ENCODE peak calls at places on chromosomes 16 and 17, in nine cellular contexts. One of them, this sample, is unnamed.

GRCh38 chr17:47404875-47405274 is 81.1 kb downstream of the EFCAB13 start:
- DNase-seq in thoracic aorta: no peak
- DNase-seq in AG10803: no peak
- DNase-seq in pancreas: no peak
- DNase-seq in GM23338: no peak
- DNase-seq in HFF-Myc: no peak
- DNase-seq in GM12864: no peak
- DNase-seq in colonic mucosa: no peak
- DNase-seq in A673: no peak
- DNase-seq in this sample: no peak

GRCh38 chr16:46691720-46692119 is 2.3 kb downstream of the ORC6 start:
- DNase-seq in GM12864: no peak
- DNase-seq in AG10803: peak
- DNase-seq in thoracic aorta: no peak
- DNase-seq in pancreas: no peak
- DNase-seq in HFF-Myc: no peak
- DNase-seq in A673: no peak
- DNase-seq in colonic mucosa: no peak
- DNase-seq in GM23338: no peak
- DNase-seq in this sample: no peak

GRCh38 chr17:50466371-50467113 is 2.1 kb downstream of the CHAD start:
- DNase-seq in AG10803: no peak
- DNase-seq in A673: no peak
- DNase-seq in GM12864: no peak
- DNase-seq in colonic mucosa: peak
- DNase-seq in GM23338: no peak
- DNase-seq in pancreas: no peak
- DNase-seq in HFF-Myc: no peak
- DNase-seq in thoracic aorta: no peak
- DNase-seq in this sample: no peak

GRCh38 chr16:27241658-27242057 is 26.9 kb downstream of the NSMCE1 start:
- DNase-seq in GM12864: no peak
- DNase-seq in AG10803: no peak
- DNase-seq in pancreas: no peak
- DNase-seq in A673: no peak
- DNase-seq in GM23338: no peak
- DNase-seq in thoracic aorta: no peak
- DNase-seq in HFF-Myc: no peak
- DNase-seq in colonic mucosa: no peak
- DNase-seq in this sample: no peak

GRCh38 chr17:81831957-81832607 is 1.0 kb downstream of the MCRIP1 start:
- DNase-seq in GM12864: no peak
- DNase-seq in HFF-Myc: no peak
- DNase-seq in GM23338: no peak
- DNase-seq in A673: peak
- DNase-seq in colonic mucosa: no peak
- DNase-seq in AG10803: peak
- DNase-seq in thoracic aorta: no peak
- DNase-seq in pancreas: no peak
- DNase-seq in this sample: no peak

GRCh38 chr16:66731101-66731500 is 20.3 kb downstream of the DYNC1LI2 start:
- DNase-seq in pancreas: no peak
- DNase-seq in A673: no peak
- DNase-seq in GM12864: no peak
- DNase-seq in HFF-Myc: no peak
- DNase-seq in GM23338: no peak
- DNase-seq in colonic mucosa: no peak
- DNase-seq in thoracic aorta: no peak
- DNase-seq in AG10803: no peak
- DNase-seq in this sample: no peak

GRCh38 chr17:39794249-39794970 is 56.7 kb downstream of the GRB7 start:
- DNase-seq in GM23338: no peak
- DNase-seq in AG10803: no peak
- DNase-seq in thoracic aorta: no peak
- DNase-seq in colonic mucosa: no peak
- DNase-seq in pancreas: no peak
- DNase-seq in HFF-Myc: no peak
- DNase-seq in A673: no peak
- DNase-seq in GM12864: peak
- DNase-seq in this sample: no peak

GRCh38 chr17:57357392-57357784 is 101.1 kb downstream of the MSI2 start:
- DNase-seq in GM23338: no peak
- DNase-seq in thoracic aorta: no peak
- DNase-seq in A673: no peak
- DNase-seq in colonic mucosa: no peak
- DNase-seq in pancreas: peak
- DNase-seq in GM12864: no peak
- DNase-seq in AG10803: no peak
- DNase-seq in HFF-Myc: no peak
- DNase-seq in this sample: no peak

GRCh38 chr17:50203589-50204345 is 2.3 kb upstream of the COL1A1 start:
- DNase-seq in colonic mucosa: no peak
- DNase-seq in HFF-Myc: peak
- DNase-seq in GM23338: no peak
- DNase-seq in GM12864: no peak
- DNase-seq in A673: no peak
- DNase-seq in pancreas: no peak
- DNase-seq in thoracic aorta: no peak
- DNase-seq in AG10803: peak
- DNase-seq in this sample: no peak

GRCh38 chr17:78134899-78135385 is 4.4 kb downstream of the TMC8 start:
- DNase-seq in GM23338: no peak
- DNase-seq in pancreas: no peak
- DNase-seq in A673: no peak
- DNase-seq in GM12864: no peak
- DNase-seq in AG10803: no peak
- DNase-seq in thoracic aorta: no peak
- DNase-seq in colonic mucosa: no peak
- DNase-seq in HFF-Myc: no peak
- DNase-seq in this sample: no peak

GRCh38 chr16:67967956-67968439 is 439 bp downstream of the SLC12A4 start:
- DNase-seq in pancreas: no peak
- DNase-seq in HFF-Myc: no peak
- DNase-seq in AG10803: peak
- DNase-seq in colonic mucosa: no peak
- DNase-seq in GM12864: no peak
- DNase-seq in A673: peak
- DNase-seq in GM23338: peak
- DNase-seq in thoracic aorta: no peak
- DNase-seq in this sample: no peak

GRCh38 chr17:15124746-15125145 is 140.4 kb downstream of the PMP22 start:
- DNase-seq in HFF-Myc: no peak
- DNase-seq in A673: no peak
- DNase-seq in GM12864: no peak
- DNase-seq in colonic mucosa: no peak
- DNase-seq in pancreas: no peak
- DNase-seq in GM23338: no peak
- DNase-seq in AG10803: peak
- DNase-seq in thoracic aorta: no peak
- DNase-seq in this sample: no peak

GRCh38 chr17:60230358-60230757 is 80.6 kb downstream of the CA4 start:
- DNase-seq in pancreas: no peak
- DNase-seq in GM23338: no peak
- DNase-seq in A673: no peak
- DNase-seq in AG10803: peak
- DNase-seq in GM12864: no peak
- DNase-seq in colonic mucosa: no peak
- DNase-seq in HFF-Myc: no peak
- DNase-seq in thoracic aorta: no peak
- DNase-seq in this sample: no peak

GRCh38 chr16:31129568-31130335 is 5.8 kb downstream of the PRSS8 start:
- DNase-seq in GM23338: no peak
- DNase-seq in colonic mucosa: no peak
- DNase-seq in pancreas: no peak
- DNase-seq in HFF-Myc: no peak
- DNase-seq in A673: no peak
- DNase-seq in AG10803: no peak
- DNase-seq in thoracic aorta: no peak
- DNase-seq in GM12864: no peak
- DNase-seq in this sample: no peak

GRCh38 chr17:61635913-61636432 is 45.0 kb upstream of the NACA2 start:
- DNase-seq in AG10803: peak
- DNase-seq in colonic mucosa: peak
- DNase-seq in pancreas: peak
- DNase-seq in HFF-Myc: peak
- DNase-seq in GM12864: peak
- DNase-seq in thoracic aorta: no peak
- DNase-seq in GM23338: peak
- DNase-seq in A673: peak
- DNase-seq in this sample: peak
- TF ChIP-seq CTCF in AG10803: peak
- TF ChIP-seq CTCF in colonic mucosa: peak
- TF ChIP-seq CTCF in pancreas: peak
- TF ChIP-seq CTCF in HFF-Myc: peak
- TF ChIP-seq CTCF in GM12864: peak
- TF ChIP-seq CTCF in thoracic aorta: no peak
- TF ChIP-seq CTCF in GM23338: peak
- TF ChIP-seq CTCF in A673: peak
- TF ChIP-seq CTCF in this sample: peak

GRCh38 chr16:85823328-85823920 is 23.9 kb downstream of the COX4I1 start:
- DNase-seq in pancreas: no peak
- DNase-seq in GM12864: no peak
- DNase-seq in GM23338: no peak
- DNase-seq in colonic mucosa: no peak
- DNase-seq in thoracic aorta: no peak
- DNase-seq in A673: no peak
- DNase-seq in AG10803: no peak
- DNase-seq in HFF-Myc: no peak
- DNase-seq in this sample: no peak

GRCh38 chr16:85828166-85828565 is 28.7 kb downstream of the COX4I1 start:
- DNase-seq in A673: no peak
- DNase-seq in thoracic aorta: no peak
- DNase-seq in AG10803: no peak
- DNase-seq in colonic mucosa: no peak
- DNase-seq in HFF-Myc: no peak
- DNase-seq in pancreas: no peak
- DNase-seq in GM23338: no peak
- DNase-seq in GM12864: no peak
- DNase-seq in this sample: no peak

GRCh38 chr16:85824161-85825135 is 25.0 kb downstream of the COX4I1 start:
- DNase-seq in HFF-Myc: no peak
- DNase-seq in A673: no peak
- DNase-seq in thoracic aorta: no peak
- DNase-seq in AG10803: no peak
- DNase-seq in GM23338: no peak
- DNase-seq in GM12864: no peak
- DNase-seq in pancreas: no peak
- DNase-seq in colonic mucosa: no peak
- DNase-seq in this sample: no peak

GRCh38 chr16:85826686-85827247 is 27.3 kb downstream of the COX4I1 start:
- DNase-seq in AG10803: no peak
- DNase-seq in thoracic aorta: no peak
- DNase-seq in A673: no peak
- DNase-seq in HFF-Myc: no peak
- DNase-seq in colonic mucosa: no peak
- DNase-seq in GM23338: no peak
- DNase-seq in pancreas: no peak
- DNase-seq in GM12864: no peak
- DNase-seq in this sample: no peak

DNA sequence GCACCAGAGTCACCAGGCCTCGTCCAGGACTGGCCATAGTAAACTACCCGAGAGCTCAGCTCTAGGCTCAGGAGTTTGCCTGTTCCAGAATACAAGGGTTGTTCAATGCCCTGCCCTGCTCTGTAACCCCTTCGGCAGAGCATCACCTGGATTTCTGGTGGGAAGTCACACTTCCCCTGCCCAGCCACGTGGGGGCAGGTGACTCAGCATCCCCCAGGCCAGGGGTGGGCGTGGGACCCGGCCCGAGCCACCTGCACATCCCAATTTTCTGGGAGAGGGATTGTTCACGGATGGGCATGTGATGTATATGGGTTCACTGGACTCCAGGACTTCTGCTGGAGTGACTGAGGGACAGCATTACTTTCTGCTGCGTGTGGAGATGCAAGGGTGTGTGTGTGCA is 25.8 kb downstream of the COX4I1 start:
- DNase-seq in A673: no peak
- DNase-seq in GM12864: no peak
- DNase-seq in AG10803: no peak
- DNase-seq in colonic mucosa: no peak
- DNase-seq in GM23338: peak
- DNase-seq in pancreas: no peak
- DNase-seq in thoracic aorta: no peak
- DNase-seq in HFF-Myc: no peak
- DNase-seq in this sample: no peak
- TF ChIP-seq CTCF in A673: peak
- TF ChIP-seq CTCF in GM12864: peak
- TF ChIP-seq CTCF in AG10803: no peak
- TF ChIP-seq CTCF in colonic mucosa: no peak
- TF ChIP-seq CTCF in GM23338: peak
- TF ChIP-seq CTCF in pancreas: no peak
- TF ChIP-seq CTCF in thoracic aorta: no peak
- TF ChIP-seq CTCF in HFF-Myc: no peak
- TF ChIP-seq CTCF in this sample: no peak

GRCh38 chr17:73841431-73842060 is 197.3 kb upstream of the SDK2 start:
- DNase-seq in GM12864: no peak
- DNase-seq in AG10803: no peak
- DNase-seq in HFF-Myc: no peak
- DNase-seq in colonic mucosa: no peak
- DNase-seq in pancreas: no peak
- DNase-seq in thoracic aorta: no peak
- DNase-seq in GM23338: peak
- DNase-seq in A673: peak
- DNase-seq in this sample: no peak
- TF ChIP-seq CTCF in GM12864: peak
- TF ChIP-seq CTCF in AG10803: peak
- TF ChIP-seq CTCF in HFF-Myc: peak
- TF ChIP-seq CTCF in colonic mucosa: peak
- TF ChIP-seq CTCF in pancreas: no peak
- TF ChIP-seq CTCF in thoracic aorta: no peak
- TF ChIP-seq CTCF in GM23338: peak
- TF ChIP-seq CTCF in A673: peak
- TF ChIP-seq CTCF in this sample: peak

GRCh38 chr16:58518083-58518979 is 3.0 kb downstream of the SETD6 start:
- DNase-seq in AG10803: no peak
- DNase-seq in thoracic aorta: no peak
- DNase-seq in pancreas: no peak
- DNase-seq in A673: no peak
- DNase-seq in GM12864: no peak
- DNase-seq in GM23338: no peak
- DNase-seq in HFF-Myc: no peak
- DNase-seq in colonic mucosa: no peak
- DNase-seq in this sample: no peak

GRCh38 chr16:58513874-58514273 is 1.4 kb upstream of the SETD6 start:
- DNase-seq in AG10803: no peak
- DNase-seq in thoracic aorta: no peak
- DNase-seq in colonic mucosa: no peak
- DNase-seq in GM12864: no peak
- DNase-seq in GM23338: no peak
- DNase-seq in A673: no peak
- DNase-seq in HFF-Myc: no peak
- DNase-seq in pancreas: no peak
- DNase-seq in this sample: no peak

GRCh38 chr16:58515125-58515870 is at the start of gene SETD6:
- DNase-seq in colonic mucosa: peak
- DNase-seq in A673: peak
- DNase-seq in AG10803: peak
- DNase-seq in GM23338: peak
- DNase-seq in HFF-Myc: peak
- DNase-seq in thoracic aorta: peak
- DNase-seq in GM12864: peak
- DNase-seq in pancreas: peak
- DNase-seq in this sample: peak

GRCh38 chr16:58516768-58517107 is 1.4 kb downstream of the SETD6 start:
- DNase-seq in A673: no peak
- DNase-seq in thoracic aorta: no peak
- DNase-seq in HFF-Myc: no peak
- DNase-seq in GM23338: no peak
- DNase-seq in GM12864: no peak
- DNase-seq in AG10803: no peak
- DNase-seq in pancreas: no peak
- DNase-seq in colonic mucosa: no peak
- DNase-seq in this sample: no peak

GRCh38 chr16:58515871-58516767 is 802 bp downstream of the SETD6 start:
- DNase-seq in colonic mucosa: peak
- DNase-seq in GM23338: peak
- DNase-seq in thoracic aorta: no peak
- DNase-seq in GM12864: no peak
- DNase-seq in pancreas: peak
- DNase-seq in A673: peak
- DNase-seq in HFF-Myc: no peak
- DNase-seq in AG10803: no peak
- DNase-seq in this sample: no peak
- TF ChIP-seq CTCF in colonic mucosa: no peak
- TF ChIP-seq CTCF in GM23338: no peak
- TF ChIP-seq CTCF in thoracic aorta: no peak
- TF ChIP-seq CTCF in GM12864: no peak
- TF ChIP-seq CTCF in pancreas: no peak
- TF ChIP-seq CTCF in A673: no peak
- TF ChIP-seq CTCF in HFF-Myc: no peak
- TF ChIP-seq CTCF in AG10803: no peak
- TF ChIP-seq CTCF in this sample: peak

This sample was measured in neural crest cell.